ENCODE peak calls at places on chromosomes 13 and 19, in five cellular contexts. One of them, this sample, is unnamed.

GRCh38 chr13:106533101-106533939 is 2.1 kb downstream of the EFNB2 start:
- DNase-seq in LHCN-M2: peak; percentile 82
- DNase-seq in T1000: peak; percentile 57
- DNase-seq in left lobe of liver: peak; percentile 79
- DNase-seq in T-helper 2 cell treated with Interferon-gamma antibody and Interleukin-4, amounts not matched to agents 5 μg/mL and 100 μg/mL, for 36 hours: no peak
- DNase-seq in this sample: peak; percentile 10

GRCh38 chr13:41827507-41828213 is 133.2 kb downstream of the VWA8 start:
- DNase-seq in T1000: no peak
- DNase-seq in T-helper 2 cell treated with Interferon-gamma antibody and Interleukin-4, amounts not matched to agents 5 μg/mL and 100 μg/mL, for 36 hours: no peak
- DNase-seq in left lobe of liver: no peak
- DNase-seq in LHCN-M2: peak; percentile 96
- DNase-seq in this sample: no peak

GRCh38 chr13:65901723-65902122 is 1328.4 kb downstream of the PCDH9 start:
- DNase-seq in T1000: no peak
- DNase-seq in LHCN-M2: no peak
- DNase-seq in left lobe of liver: no peak
- DNase-seq in T-helper 2 cell treated with Interferon-gamma antibody and Interleukin-4, amounts not matched to agents 5 μg/mL and 100 μg/mL, for 36 hours: no peak
- DNase-seq in this sample: no peak

GRCh38 chr19:1904385-1905070 is 671 bp upstream of the ADAT3 start:
- DNase-seq in T-helper 2 cell treated with Interferon-gamma antibody and Interleukin-4, amounts not matched to agents 5 μg/mL and 100 μg/mL, for 36 hours: no peak
- DNase-seq in LHCN-M2: no peak
- DNase-seq in T1000: no peak
- DNase-seq in left lobe of liver: no peak
- DNase-seq in this sample: no peak

GRCh38 chr13:76048675-76049396 is 412.7 kb downstream of the LMO7 start:
- DNase-seq in left lobe of liver: no peak
- DNase-seq in LHCN-M2: peak; percentile 66
- DNase-seq in T-helper 2 cell treated with Interferon-gamma antibody and Interleukin-4, amounts not matched to agents 5 μg/mL and 100 μg/mL, for 36 hours: no peak
- DNase-seq in T1000: no peak
- DNase-seq in this sample: no peak

GRCh38 chr13:86757236-86757978 is 913.8 kb upstream of the SLITRK5 start:
- DNase-seq in left lobe of liver: no peak
- DNase-seq in T-helper 2 cell treated with Interferon-gamma antibody and Interleukin-4, amounts not matched to agents 5 μg/mL and 100 μg/mL, for 36 hours: no peak
- DNase-seq in LHCN-M2: no peak
- DNase-seq in T1000: no peak
- DNase-seq in this sample: no peak

GRCh38 chr13:52903320-52903719 is 54.9 kb upstream of the PCDH8 start:
- DNase-seq in left lobe of liver: no peak
- DNase-seq in LHCN-M2: no peak
- DNase-seq in T-helper 2 cell treated with Interferon-gamma antibody and Interleukin-4, amounts not matched to agents 5 μg/mL and 100 μg/mL, for 36 hours: no peak
- DNase-seq in T1000: no peak
- DNase-seq in this sample: no peak

GRCh38 chr13:56773148-56773547 is 367.6 kb upstream of the PRR20A start:
- DNase-seq in left lobe of liver: no peak
- DNase-seq in T1000: no peak
- DNase-seq in LHCN-M2: no peak
- DNase-seq in T-helper 2 cell treated with Interferon-gamma antibody and Interleukin-4, amounts not matched to agents 5 μg/mL and 100 μg/mL, for 36 hours: no peak
- DNase-seq in this sample: no peak

GRCh38 chr13:36945078-36945477 is 25.0 kb upstream of the SMAD9 start:
- DNase-seq in T-helper 2 cell treated with Interferon-gamma antibody and Interleukin-4, amounts not matched to agents 5 μg/mL and 100 μg/mL, for 36 hours: no peak
- DNase-seq in left lobe of liver: no peak
- DNase-seq in LHCN-M2: no peak
- DNase-seq in T1000: no peak
- DNase-seq in this sample: no peak

GRCh38 chr13:110266983-110267382 is 40.0 kb downstream of the COL4A1 start:
- DNase-seq in LHCN-M2: no peak
- DNase-seq in left lobe of liver: no peak
- DNase-seq in T-helper 2 cell treated with Interferon-gamma antibody and Interleukin-4, amounts not matched to agents 5 μg/mL and 100 μg/mL, for 36 hours: no peak
- DNase-seq in T1000: no peak
- DNase-seq in this sample: no peak

GRCh38 chr19:49094505-49095482 is 9.5 kb downstream of the SNRNP70 start:
- DNase-seq in LHCN-M2: peak; percentile 45
- DNase-seq in T1000: no peak
- DNase-seq in T-helper 2 cell treated with Interferon-gamma antibody and Interleukin-4, amounts not matched to agents 5 μg/mL and 100 μg/mL, for 36 hours: no peak
- DNase-seq in left lobe of liver: no peak
- DNase-seq in this sample: no peak

GRCh38 chr19:12159773-12160414 is 3.0 kb upstream of the ZNF136 start:
- DNase-seq in LHCN-M2: no peak
- DNase-seq in left lobe of liver: no peak
- DNase-seq in T-helper 2 cell treated with Interferon-gamma antibody and Interleukin-4, amounts not matched to agents 5 μg/mL and 100 μg/mL, for 36 hours: no peak
- DNase-seq in T1000: no peak
- DNase-seq in this sample: no peak

GRCh38 chr19:4322942-4323665 is 15.5 kb downstream of the STAP2 start:
- DNase-seq in LHCN-M2: no peak
- DNase-seq in T-helper 2 cell treated with Interferon-gamma antibody and Interleukin-4, amounts not matched to agents 5 μg/mL and 100 μg/mL, for 36 hours: no peak
- DNase-seq in left lobe of liver: peak; percentile 59
- DNase-seq in T1000: no peak
- DNase-seq in this sample: no peak

GRCh38 chr13:113275387-113275786 is 21.7 kb upstream of the LAMP1 start:
- DNase-seq in T1000: peak; percentile 38
- DNase-seq in LHCN-M2: peak; percentile 74
- DNase-seq in left lobe of liver: peak; percentile 59
- DNase-seq in T-helper 2 cell treated with Interferon-gamma antibody and Interleukin-4, amounts not matched to agents 5 μg/mL and 100 μg/mL, for 36 hours: no peak
- DNase-seq in this sample: no peak

GRCh38 chr13:49858183-49858856 is 65.8 kb upstream of the KPNA3 start:
- DNase-seq in left lobe of liver: no peak
- DNase-seq in T-helper 2 cell treated with Interferon-gamma antibody and Interleukin-4, amounts not matched to agents 5 μg/mL and 100 μg/mL, for 36 hours: no peak
- DNase-seq in T1000: peak; percentile 36
- DNase-seq in LHCN-M2: peak; percentile 94
- DNase-seq in this sample: no peak

GRCh38 chr13:19927117-19927734 is 31.3 kb upstream of the ZMYM2 start:
- DNase-seq in T-helper 2 cell treated with Interferon-gamma antibody and Interleukin-4, amounts not matched to agents 5 μg/mL and 100 μg/mL, for 36 hours: no peak
- DNase-seq in left lobe of liver: no peak
- DNase-seq in T1000: no peak
- DNase-seq in LHCN-M2: peak; percentile 38
- DNase-seq in this sample: no peak

GRCh38 chr13:33138441-33138840 is 122.2 kb downstream of the KL start:
- DNase-seq in left lobe of liver: no peak
- DNase-seq in LHCN-M2: no peak
- DNase-seq in T-helper 2 cell treated with Interferon-gamma antibody and Interleukin-4, amounts not matched to agents 5 μg/mL and 100 μg/mL, for 36 hours: no peak
- DNase-seq in T1000: no peak
- DNase-seq in this sample: no peak

GRCh38 chr19:9968820-9969687 is 32.7 kb upstream of the OLFM2 start:
- DNase-seq in LHCN-M2: no peak
- DNase-seq in T-helper 2 cell treated with Interferon-gamma antibody and Interleukin-4, amounts not matched to agents 5 μg/mL and 100 μg/mL, for 36 hours: no peak
- DNase-seq in left lobe of liver: no peak
- DNase-seq in T1000: no peak
- DNase-seq in this sample: no peak

GRCh38 chr19:40217921-40218890 is at the start of gene TTC9B:
- DNase-seq in T1000: no peak
- DNase-seq in LHCN-M2: no peak
- DNase-seq in left lobe of liver: no peak
- DNase-seq in T-helper 2 cell treated with Interferon-gamma antibody and Interleukin-4, amounts not matched to agents 5 μg/mL and 100 μg/mL, for 36 hours: peak; percentile 35
- DNase-seq in this sample: peak; percentile 51

GRCh38 chr13:93552596-93552995 is 326.0 kb downstream of the GPC6 start:
- DNase-seq in LHCN-M2: no peak
- DNase-seq in T1000: no peak
- DNase-seq in T-helper 2 cell treated with Interferon-gamma antibody and Interleukin-4, amounts not matched to agents 5 μg/mL and 100 μg/mL, for 36 hours: no peak
- DNase-seq in left lobe of liver: no peak
- DNase-seq in this sample: no peak

GRCh38 chr19:2235396-2236284 is 489 bp downstream of the PLEKHJ1 start:
- DNase-seq in T1000: no peak
- DNase-seq in T-helper 2 cell treated with Interferon-gamma antibody and Interleukin-4, amounts not matched to agents 5 μg/mL and 100 μg/mL, for 36 hours: no peak
- DNase-seq in left lobe of liver: no peak
- DNase-seq in LHCN-M2: no peak
- DNase-seq in this sample: peak; percentile 21

GRCh38 chr19:47203254-47203653 is 27.7 kb downstream of the BBC3 start:
- DNase-seq in LHCN-M2: no peak
- DNase-seq in T1000: no peak
- DNase-seq in left lobe of liver: no peak
- DNase-seq in T-helper 2 cell treated with Interferon-gamma antibody and Interleukin-4, amounts not matched to agents 5 μg/mL and 100 μg/mL, for 36 hours: no peak
- DNase-seq in this sample: no peak

GRCh38 chr13:40379794-40380608 is 286.4 kb downstream of the FOXO1 start:
- DNase-seq in LHCN-M2: no peak
- DNase-seq in T1000: no peak
- DNase-seq in T-helper 2 cell treated with Interferon-gamma antibody and Interleukin-4, amounts not matched to agents 5 μg/mL and 100 μg/mL, for 36 hours: no peak
- DNase-seq in left lobe of liver: no peak
- DNase-seq in this sample: no peak

GRCh38 chr13:67258482-67258881 is 28.3 kb upstream of the PCDH9 start:
- DNase-seq in T-helper 2 cell treated with Interferon-gamma antibody and Interleukin-4, amounts not matched to agents 5 μg/mL and 100 μg/mL, for 36 hours: no peak
- DNase-seq in LHCN-M2: peak; percentile 89
- DNase-seq in T1000: no peak
- DNase-seq in left lobe of liver: no peak
- DNase-seq in this sample: no peak

GRCh38 chr13:41296879-41297646 is 14.0 kb upstream of the NAA16 start:
- DNase-seq in LHCN-M2: no peak
- DNase-seq in T-helper 2 cell treated with Interferon-gamma antibody and Interleukin-4, amounts not matched to agents 5 μg/mL and 100 μg/mL, for 36 hours: no peak
- DNase-seq in T1000: no peak
- DNase-seq in left lobe of liver: no peak
- DNase-seq in this sample: no peak

GRCh38 chr19:58538257-58539168 is 5.4 kb upstream of the TRIM28 start:
- DNase-seq in T-helper 2 cell treated with Interferon-gamma antibody and Interleukin-4, amounts not matched to agents 5 μg/mL and 100 μg/mL, for 36 hours: no peak
- DNase-seq in left lobe of liver: no peak
- DNase-seq in T1000: no peak
- DNase-seq in LHCN-M2: no peak
- DNase-seq in this sample: no peak

GRCh38 chr13:29607465-29607864 is 12.0 kb upstream of the SLC7A1 start:
- DNase-seq in T-helper 2 cell treated with Interferon-gamma antibody and Interleukin-4, amounts not matched to agents 5 μg/mL and 100 μg/mL, for 36 hours: no peak
- DNase-seq in T1000: no peak
- DNase-seq in left lobe of liver: no peak
- DNase-seq in LHCN-M2: no peak
- DNase-seq in this sample: no peak

GRCh38 chr19:6065685-6066365 is 44.5 kb downstream of the RFX2 start:
- DNase-seq in LHCN-M2: peak; percentile 65
- DNase-seq in left lobe of liver: peak; percentile 81
- DNase-seq in T-helper 2 cell treated with Interferon-gamma antibody and Interleukin-4, amounts not matched to agents 5 μg/mL and 100 μg/mL, for 36 hours: peak; percentile 55
- DNase-seq in T1000: no peak
- DNase-seq in this sample: no peak

GRCh38 chr19:51246153-51246552 is 4.7 kb upstream of the SIGLECL1 start:
- DNase-seq in T1000: no peak
- DNase-seq in T-helper 2 cell treated with Interferon-gamma antibody and Interleukin-4, amounts not matched to agents 5 μg/mL and 100 μg/mL, for 36 hours: no peak
- DNase-seq in left lobe of liver: no peak
- DNase-seq in LHCN-M2: peak; percentile 26
- DNase-seq in this sample: no peak

GRCh38 chr13:94228781-94229180 is 250.7 kb downstream of the DCT start:
- DNase-seq in LHCN-M2: peak; percentile 62
- DNase-seq in T1000: no peak
- DNase-seq in left lobe of liver: no peak
- DNase-seq in T-helper 2 cell treated with Interferon-gamma antibody and Interleukin-4, amounts not matched to agents 5 μg/mL and 100 μg/mL, for 36 hours: no peak
- DNase-seq in this sample: no peak

GRCh38 chr19:15014579-15014978 is 34.7 kb upstream of the CASP14 start:
- DNase-seq in T-helper 2 cell treated with Interferon-gamma antibody and Interleukin-4, amounts not matched to agents 5 μg/mL and 100 μg/mL, for 36 hours: no peak
- DNase-seq in left lobe of liver: no peak
- DNase-seq in T1000: no peak
- DNase-seq in LHCN-M2: no peak
- DNase-seq in this sample: no peak

This sample was measured in activated T-helper 2 cell treated with anti-CD3 and anti-CD28 coated beads, Interferon-gamma antibody, Interleukin-2, Interleukin-4, amounts not matched to agents 10 μg/mL and 5 μg/mL and 100 μg/mL, durations not matched to agents 14 hours and 24 hours and 36 hours.